ENCODE peak calls at places on chromosomes 3 and 15, in five cellular contexts. H, J, G, C and Z are unnamed samples.

GRCh38 chr3:102006812-102007485 is 157.6 kb downstream of the NFKBIZ start:
- DNase-seq in G (no peak), H (no peak), J (no peak), C (no peak), Z (no peak)

GRCh38 chr3:186099178-186099577 is 9.7 kb downstream of the ETV5 start:
- DNase-seq in J (peak), H (no peak), C (no peak), G (no peak), Z (no peak)

GRCh38 chr3:154970796-154971195 is 109.3 kb upstream of the MME start:
- DNase-seq in H (no peak), C (no peak), J (no peak), G (no peak), Z (peak)

GRCh38 chr3:63508305-63508704 is 144.2 kb upstream of the SNTN start:
- DNase-seq in G (no peak), C (no peak), J (no peak), H (peak), Z (no peak)

GRCh38 chr3:73685061-73685460 is 60.3 kb upstream of the PDZRN3 start:
- DNase-seq in C (no peak), J (no peak), H (no peak), G (no peak), Z (no peak)

GRCh38 chr3:153829596-153830170 is 291.5 kb upstream of the ARHGEF26 start:
- DNase-seq in H (no peak), G (no peak), C (no peak), J (no peak), Z (peak)

GRCh38 chr3:117117188-117117936 is 407.8 kb downstream of the TUSC7 start:
- DNase-seq in G (no peak), C (no peak), H (no peak), J (no peak), Z (no peak)

GRCh38 chr3:112117826-112118571 is 15.0 kb downstream of the GCSAM start:
- DNase-seq in C (no peak), J (no peak), H (peak), G (no peak), Z (no peak)

GRCh38 chr3:10387881-10388621 is 67.1 kb upstream of the SEC13 start:
- DNase-seq in H (no peak), C (no peak), G (no peak), J (no peak), Z (no peak)

GRCh38 chr3:45011756-45012441 is 14.2 kb upstream of the CLEC3B start:
- DNase-seq in J (no peak), G (no peak), H (no peak), C (no peak), Z (no peak)

GRCh38 chr3:61924065-61924740 is 362.8 kb downstream of the PTPRG start:
- DNase-seq in C (no peak), G (no peak), J (no peak), H (no peak), Z (no peak)

GRCh38 chr15:55861115-55861514 is 118.2 kb upstream of the PRTG start:
- DNase-seq in H (no peak), C (no peak), J (no peak), G (no peak), Z (no peak)

GRCh38 chr15:58957101-58957973 is 23.9 kb upstream of the SLTM start:
- DNase-seq in H (peak), G (no peak), C (peak), J (peak), Z (peak)

GRCh38 chr3:104629038-104629437 is 737.7 kb upstream of the ALCAM start:
- DNase-seq in C (no peak), J (no peak), H (no peak), G (no peak), Z (no peak)

GRCh38 chr15:78234515-78235040 is at the start of gene ACSBG1:
- DNase-seq in H (no peak), G (no peak), J (no peak), C (no peak), Z (no peak)

DNA sequence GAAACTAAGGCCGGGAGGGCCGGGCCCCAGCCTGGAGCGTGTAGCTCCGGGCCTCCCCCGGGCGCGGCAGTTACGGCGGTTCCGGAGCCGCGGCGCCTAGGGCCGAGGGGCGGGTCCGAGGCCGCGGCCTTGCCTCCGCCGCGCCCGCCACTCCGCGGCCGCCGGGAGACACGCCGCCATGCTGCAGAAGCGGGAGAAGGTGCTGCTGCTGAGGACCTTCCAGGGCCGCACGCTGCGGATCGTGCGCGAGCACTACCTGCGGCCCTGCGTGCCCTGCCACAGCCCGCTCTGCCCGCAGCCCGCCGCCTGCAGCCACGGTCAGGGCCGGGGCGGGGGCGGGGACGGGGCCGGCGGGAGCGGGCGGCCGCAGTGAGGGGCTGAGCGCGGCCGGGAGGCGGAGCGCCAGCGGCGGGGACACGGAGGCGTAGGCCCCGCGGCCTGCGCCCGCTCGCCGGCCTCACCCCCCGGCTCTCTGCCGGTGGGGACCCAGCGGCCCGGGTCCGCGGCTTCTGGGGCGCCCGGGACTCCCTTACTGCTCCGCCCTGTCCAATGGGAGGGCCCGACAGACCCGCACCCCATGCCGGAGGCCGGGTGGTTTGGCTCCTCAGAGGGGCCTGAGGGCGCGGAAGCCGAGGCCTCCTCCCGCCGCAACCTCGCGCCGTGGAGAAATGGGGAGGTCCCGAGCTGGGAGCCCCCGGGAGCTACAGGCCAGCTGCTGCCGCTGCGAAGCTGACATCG is at the start of gene DIS3L:
- DNase-seq in H (peak), C (peak), G (peak), J (peak), Z (peak)
- TF ChIP-seq GABPA in H (peak), C (no peak), G (no peak), J (no peak), Z (no peak)

DNA sequence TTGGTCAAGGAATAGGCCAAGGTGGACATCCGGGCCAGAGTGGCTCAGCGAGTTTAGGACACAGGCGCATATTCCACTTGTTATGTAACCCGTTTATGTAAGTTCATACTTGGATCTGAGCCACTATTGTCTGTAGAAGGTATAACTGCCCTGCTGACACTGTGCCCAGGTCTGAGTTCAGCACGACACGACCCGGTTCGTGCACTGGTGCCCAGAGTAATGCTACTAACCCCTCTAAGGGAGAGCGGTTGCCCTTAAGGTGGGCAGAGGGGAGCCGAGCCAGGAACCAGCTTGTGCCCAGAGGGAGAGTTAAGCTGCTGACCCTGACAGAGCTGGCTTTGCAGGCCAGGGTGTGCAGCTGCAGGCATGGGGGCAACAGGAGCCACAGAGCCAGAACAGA is 1.9 kb upstream of the ULK4 start:
- DNase-seq in J (no peak), C (no peak), G (no peak), H (no peak), Z (no peak)
- TF ChIP-seq REST in J (no peak), C (no peak), G (no peak), H (no peak), Z (no peak)

DNA sequence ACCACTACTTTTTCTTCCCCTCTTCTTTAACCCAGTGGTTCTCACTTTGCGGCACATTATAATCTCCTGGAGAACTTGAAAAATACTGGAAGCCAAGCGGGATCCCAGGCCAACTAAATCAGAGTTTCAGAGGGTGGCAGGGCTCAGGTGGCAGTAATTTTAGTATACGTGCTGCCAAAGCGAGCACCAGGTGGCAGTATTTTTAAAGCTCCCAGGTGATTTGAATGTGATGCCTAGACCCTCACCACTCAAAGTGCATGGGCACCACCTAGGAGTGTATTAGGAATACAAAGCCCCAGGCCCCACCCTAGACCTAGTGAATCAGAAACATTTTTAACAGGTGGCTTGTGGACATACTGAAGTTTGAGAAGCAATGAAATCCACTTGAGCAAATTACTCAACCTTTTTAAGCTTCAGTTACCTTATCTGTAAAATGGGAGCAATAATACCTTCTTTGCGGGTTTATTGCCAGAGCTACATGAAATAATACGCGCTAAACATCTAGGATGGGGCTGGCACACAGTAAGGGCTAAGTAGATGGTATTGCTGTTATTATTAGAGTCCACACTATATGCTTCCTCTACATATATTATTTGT is 8.3 kb downstream of the B3GALNT1 start:
- DNase-seq in J (peak), G (no peak), C (peak), H (no peak), Z (peak)
- TF ChIP-seq GABPA in J (no peak), G (no peak), C (no peak), H (no peak), Z (no peak)

DNA sequence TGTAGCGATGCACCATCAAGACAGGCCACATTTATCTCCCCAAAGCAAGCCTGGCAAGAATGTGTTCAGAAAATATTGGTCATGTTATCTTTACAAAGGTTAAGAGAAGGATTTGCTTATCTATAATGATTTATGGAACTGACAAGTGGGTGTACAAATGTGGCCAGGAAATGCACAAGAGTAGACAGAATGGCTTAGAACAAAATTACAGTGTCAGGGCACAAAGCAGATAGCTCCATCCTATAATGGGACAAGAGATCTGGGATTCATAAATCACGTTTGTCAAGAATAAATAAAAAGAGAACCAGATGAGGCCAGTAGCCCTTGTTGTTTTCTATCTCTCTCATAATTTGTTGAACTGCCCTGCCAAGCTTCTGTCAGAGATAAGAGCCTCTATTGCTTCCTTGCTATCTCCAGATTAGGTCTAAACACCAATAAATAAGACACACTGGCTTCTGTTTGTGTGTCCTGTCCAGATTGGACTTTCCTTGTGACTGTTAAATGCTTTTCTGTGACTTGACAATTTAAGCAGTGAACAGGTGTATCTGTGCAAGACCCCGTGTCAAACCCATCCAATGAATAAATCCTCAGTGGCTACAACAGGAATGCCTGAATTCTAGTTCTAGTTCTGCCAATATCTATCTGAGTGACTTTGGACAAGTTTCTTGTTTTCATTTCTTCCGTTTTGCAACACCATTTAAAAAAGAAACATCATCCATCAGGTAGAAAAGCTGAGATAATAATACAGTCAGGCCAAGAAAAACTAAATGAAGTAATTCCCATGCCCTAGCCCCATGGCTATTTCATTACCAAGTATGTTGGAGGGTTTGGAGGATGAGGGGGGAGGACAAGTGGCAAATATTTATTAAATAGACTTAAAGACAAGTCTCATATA is 157.2 kb downstream of the DCLK3 start:
- DNase-seq in C (no peak), J (peak), G (no peak), H (no peak), Z (no peak)
- TF ChIP-seq REST in C (no peak), J (no peak), G (no peak), H (no peak), Z (no peak)